ENCODE peak calls at places on chromosome 3, in six cellular contexts. D is breast epithelium, U is fibroblast of lung, M is cardiac fibroblast, P is upper lobe of right lung, A is neural progenitor cell. Y is an unnamed sample.
A peak's percentile ranks its signal among the peaks of the same experiment; 100 is the strongest.

GRCh38 chr3:183370391-183370790 is 58.0 kb downstream of the MCF2L2 start:
- DNase-seq in P (no peak), M (peak; percentile 57), A (no peak), U (peak; percentile 97), D (no peak), Y (no peak)

GRCh38 chr3:191087391-191087790 is 111.7 kb upstream of the OSTN start:
- DNase-seq in U (peak; percentile 39), M (no peak), P (no peak), D (no peak), A (no peak), Y (no peak)

GRCh38 chr3:119891944-119892721 is 110.2 kb downstream of the NR1I2 start:
- DNase-seq in U (peak; percentile 86), P (no peak), A (peak; percentile 75), M (peak; percentile 88), D (no peak), Y (peak; percentile 8)

GRCh38 chr3:15055019-15055557 is 10.0 kb downstream of the MRPS25 start:
- DNase-seq in M (no peak), P (no peak), U (peak; percentile 54), D (no peak), A (no peak), Y (no peak)

GRCh38 chr3:14218355-14218754 is 39.7 kb downstream of the LSM3 start:
- DNase-seq in P (no peak), A (no peak), D (no peak), U (no peak), M (no peak), Y (no peak)

GRCh38 chr3:115169808-115170207 is 22.7 kb upstream of the ZBTB20 start:
- DNase-seq in P (no peak), A (no peak), D (no peak), M (peak; percentile 24), U (peak; percentile 26), Y (no peak)

GRCh38 chr3:33663042-33663441 is 55.0 kb downstream of the CLASP2 start:
- DNase-seq in D (no peak), A (no peak), M (no peak), U (no peak), P (no peak), Y (no peak)

GRCh38 chr3:131224886-131225550 is 156.6 kb upstream of the NUDT16 start:
- DNase-seq in A (no peak), M (peak; percentile 6), U (peak; percentile 63), P (no peak), D (no peak), Y (no peak)

DNA sequence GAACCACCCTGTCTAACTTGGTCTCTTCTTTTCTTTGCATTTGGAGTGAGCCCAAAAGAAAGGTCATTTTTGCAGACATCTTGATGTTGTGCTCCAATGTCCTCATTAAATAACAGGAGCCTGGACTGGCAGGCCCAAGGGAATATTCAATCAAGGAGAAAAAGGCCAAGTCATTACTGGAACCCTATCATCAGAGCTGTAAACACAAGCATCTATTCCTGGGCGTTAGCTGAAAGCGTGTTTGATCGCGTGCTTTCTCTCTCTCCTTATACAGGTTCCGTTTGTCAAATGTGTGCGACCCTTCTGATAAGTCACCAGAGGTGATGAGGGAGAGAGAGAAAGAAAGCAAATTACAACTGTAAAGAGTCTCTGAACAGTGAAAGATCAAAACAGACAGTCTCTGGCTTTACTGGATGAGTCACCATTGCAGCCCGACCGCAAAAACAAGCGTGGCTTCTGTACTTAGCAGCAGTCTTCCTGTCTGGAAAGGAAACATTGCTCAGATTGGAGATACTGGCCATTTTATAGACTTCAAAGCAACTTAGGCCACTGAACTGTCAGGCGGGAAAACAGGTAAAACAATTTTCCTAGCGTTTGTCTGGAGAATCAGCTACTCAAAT is 39.5 kb upstream of the TPRG1 start:
- DNase-seq in M (peak; percentile 84), A (no peak), D (no peak), P (no peak), U (peak; percentile 72), Y (no peak)
- H3K4me3 ChIP-seq in M (no peak overlapping the region), A (no peak overlapping the region), D (no peak overlapping the region), P (no peak overlapping the region), U (no peak overlapping the region), Y (no peak overlapping the region)

GRCh38 chr3:12870942-12871341 is 29.6 kb upstream of the RPL32 start:
- DNase-seq in D (no peak), M (no peak), A (no peak), P (no peak), U (no peak), Y (no peak)

GRCh38 chr3:12871404-12871983 is 30.1 kb upstream of the RPL32 start:
- DNase-seq in A (no peak), D (no peak), P (no peak), U (no peak), M (no peak), Y (no peak)

GRCh38 chr3:12866836-12867235 is 25.5 kb upstream of the RPL32 start:
- DNase-seq in D (no peak), P (no peak), U (no peak), A (no peak), M (no peak), Y (no peak)

GRCh38 chr3:12868039-12869024 is 27.0 kb upstream of the RPL32 start:
- DNase-seq in M (peak; percentile 91), A (peak; percentile 93), D (peak; percentile 82), U (peak; percentile 89), P (peak; percentile 90), Y (peak; percentile 86)

GRCh38 chr3:12869025-12869695 is 27.8 kb upstream of the RPL32 start:
- DNase-seq in P (peak; percentile 82), A (peak; percentile 93), D (no peak), M (peak; percentile 10), U (no peak), Y (peak; percentile 97)
- H3K4me3 ChIP-seq in P (peak overlapping the region; percentile 22), A (peak overlapping the region; percentile 63), D (no peak overlapping the region), M (no peak overlapping the region), U (no peak overlapping the region), Y (peak overlapping the region; percentile 59)

GRCh38 chr3:128906031-128906803 is 26.8 kb downstream of the ACAD9 start:
- DNase-seq in U (no peak), M (no peak), A (no peak), D (no peak), P (no peak), Y (no peak)
- H3K4me3 ChIP-seq in U (no peak overlapping the region), M (no peak overlapping the region), A (no peak overlapping the region), D (no peak overlapping the region), P (no peak overlapping the region), Y (no peak overlapping the region)

GRCh38 chr3:153055217-153055616 is 106.8 kb upstream of the RAP2B start:
- DNase-seq in A (no peak), D (no peak), U (no peak), P (no peak), M (no peak), Y (no peak)
- H3K4me3 ChIP-seq in A (no peak overlapping the region), D (no peak overlapping the region), U (no peak overlapping the region), P (no peak overlapping the region), M (no peak overlapping the region), Y (no peak overlapping the region)

GRCh38 chr3:154898916-154899315 is 181.2 kb upstream of the MME start:
- DNase-seq in D (no peak), P (no peak), A (no peak), U (peak; percentile 10), M (no peak), Y (no peak)
- H3K4me3 ChIP-seq in D (no peak overlapping the region), P (no peak overlapping the region), A (no peak overlapping the region), U (no peak overlapping the region), M (no peak overlapping the region), Y (no peak overlapping the region)

GRCh38 chr3:101721650-101721917 is 2.8 kb upstream of the CEP97 start:
- DNase-seq in M (no peak), P (no peak), A (peak; percentile 26), D (no peak), U (no peak), Y (no peak)
- H3K4me3 ChIP-seq in M (no peak overlapping the region), P (no peak overlapping the region), A (no peak overlapping the region), D (no peak overlapping the region), U (no peak overlapping the region), Y (no peak overlapping the region)

Y was measured in H7.